ENCODE peak calls at places on chromosomes 12 and 14, in five cellular contexts. A, Z, Y, B and F are unnamed samples.

GRCh38 chr12:50662121-50662480 is 101.8 kb upstream of the ATF1 start:
- DNase-seq in A (no peak), Z (no peak), Y (no peak), B (no peak), F (no peak)

GRCh38 chr12:111664510-111664909 is 21.2 kb downstream of the BRAP start:
- DNase-seq in A (no peak), Z (no peak), Y (no peak), B (no peak), F (no peak)

GRCh38 chr14:96146131-96146771 is 58.4 kb upstream of the BDKRB2 start:
- DNase-seq in A (no peak), Z (no peak), Y (no peak), B (no peak), F (no peak)

GRCh38 chr12:111173391-111174282 is 195.3 kb downstream of the PHETA1 start:
- DNase-seq in A (no peak), Z (peak), Y (no peak), B (no peak), F (no peak)

GRCh38 chr12:6551063-6551461 is 4.8 kb downstream of the IFFO1 start:
- DNase-seq in A (no peak), Z (no peak), Y (no peak), B (no peak), F (no peak)

GRCh38 chr14:51328942-51329350 is 88.9 kb downstream of the TMX1 start:
- DNase-seq in A (no peak), Z (no peak), Y (no peak), B (no peak), F (no peak)

GRCh38 chr14:96090441-96091148 is 51.4 kb downstream of the C14orf132 start:
- DNase-seq in A (no peak), Z (no peak), Y (peak), B (no peak), F (peak)

GRCh38 chr12:111431772-111432171 is 26.0 kb downstream of the SH2B3 start:
- DNase-seq in A (no peak), Z (no peak), Y (no peak), B (no peak), F (no peak)

GRCh38 chr14:31703056-31703455 is 141.9 kb downstream of the NUBPL start:
- DNase-seq in A (no peak), Z (no peak), Y (no peak), B (no peak), F (no peak)

GRCh38 chr14:56199095-56199975 is 81.1 kb downstream of the PELI2 start:
- DNase-seq in A (peak), Z (no peak), Y (no peak), B (no peak), F (no peak)

GRCh38 chr14:65948302-65948701 is 535.8 kb downstream of the FUT8 start:
- DNase-seq in A (no peak), Z (no peak), Y (no peak), B (no peak), F (no peak)

GRCh38 chr14:64636208-64636979 is 67.8 kb upstream of the PLEKHG3 start:
- DNase-seq in A (no peak), Z (peak), Y (peak), B (no peak), F (peak)

GRCh38 chr14:90177537-90178189 is 78.7 kb upstream of the PSMC1 start:
- DNase-seq in A (no peak), Z (no peak), Y (no peak), B (no peak), F (no peak)